ENCODE peak calls at places on chromosomes 2 and 18, in nine cellular contexts. H, N, K, V, B, I, J, P and M are unnamed samples.

GRCh38 chr2:237208373-237209045 is 122.8 kb downstream of the COPS8 start:
- DNase-seq in H (peak), K (no peak), V (no peak), I (peak), J (no peak), P (peak), N (no peak), B (no peak), M (peak)

GRCh38 chr2:234392230-234392629 is 104.7 kb downstream of the ARL4C start:
- DNase-seq in V (no peak), K (no peak), H (no peak), J (no peak), I (no peak), N (no peak), B (no peak), P (no peak), M (no peak)

GRCh38 chr2:143901185-143901842 is 618.6 kb downstream of the ZEB2 start:
- DNase-seq in P (peak), H (peak), V (no peak), B (no peak), I (peak), J (no peak), N (no peak), K (no peak), M (peak)

GRCh38 chr2:170202437-170202836 is 24.5 kb downstream of the MYO3B start:
- DNase-seq in B (no peak), I (no peak), H (no peak), P (no peak), J (no peak), K (no peak), V (no peak), N (no peak), M (no peak)

GRCh38 chr2:136117909-136118818 is at the start of gene CXCR4:
- DNase-seq in N (peak), I (peak), H (no peak), J (peak), B (peak), K (peak), V (no peak), P (no peak), M (peak)

GRCh38 chr2:201932511-201932910 is 101.1 kb upstream of the FZD7 start:
- DNase-seq in H (no peak), P (no peak), J (no peak), B (no peak), K (no peak), N (no peak), I (no peak), V (no peak), M (peak)

GRCh38 chr2:78780321-78780720 is 245.2 kb upstream of the REG3G start:
- DNase-seq in K (no peak), N (no peak), J (no peak), I (no peak), V (no peak), P (no peak), H (no peak), B (no peak), M (no peak)

GRCh38 chr2:200159366-200159720 is 147.2 kb upstream of the SPATS2L start:
- DNase-seq in V (no peak), P (no peak), N (no peak), H (no peak), I (no peak), K (peak), J (no peak), B (no peak), M (no peak)

GRCh38 chr2:63055510-63056308 is 5.1 kb downstream of the OTX1 start:
- DNase-seq in N (peak), J (peak), B (no peak), H (no peak), P (no peak), K (no peak), V (no peak), I (no peak), M (peak)

GRCh38 chr2:28239152-28239551 is 153.5 kb upstream of the FOSL2 start:
- DNase-seq in J (no peak), N (no peak), K (no peak), V (no peak), B (no peak), H (no peak), I (no peak), P (no peak), M (no peak)

GRCh38 chr2:8550932-8551621 is 130.8 kb upstream of the ID2 start:
- DNase-seq in H (no peak), K (no peak), I (no peak), V (peak), N (no peak), J (peak), B (no peak), P (no peak), M (no peak)

GRCh38 chr2:132776271-132776670 is 106.3 kb upstream of the LYPD1 start:
- DNase-seq in I (no peak), B (no peak), V (no peak), K (no peak), N (no peak), H (no peak), P (no peak), J (no peak), M (no peak)

GRCh38 chr18:55406374-55407045 is 181.5 kb downstream of the TCF4 start:
- DNase-seq in I (no peak), P (no peak), B (no peak), J (no peak), H (no peak), V (no peak), K (no peak), N (no peak), M (no peak)

GRCh38 chr2:235432741-235433520 is 60.9 kb upstream of the AGAP1 start:
- DNase-seq in K (no peak), N (peak), V (peak), P (no peak), B (peak), J (no peak), H (no peak), I (no peak), M (no peak)

GRCh38 chr2:238523158-238524110 is 96.7 kb downstream of the ASB1 start:
- DNase-seq in N (peak), V (peak), H (no peak), P (no peak), I (peak), J (no peak), B (peak), K (no peak), M (peak)

GRCh38 chr2:220569380-220569779 is 942.0 kb downstream of the SLC4A3 start:
- DNase-seq in B (no peak), P (no peak), K (no peak), H (no peak), N (no peak), V (no peak), I (no peak), J (no peak), M (no peak)

GRCh38 chr2:42105330-42106256 is 57.8 kb downstream of the PKDCC start:
- DNase-seq in K (peak), I (no peak), B (peak), H (no peak), N (no peak), J (no peak), V (no peak), P (no peak), M (no peak)

GRCh38 chr2:122019729-122020128 is 264.3 kb downstream of the TSN start:
- DNase-seq in V (no peak), K (peak), B (peak), I (no peak), H (no peak), N (no peak), J (no peak), P (no peak), M (peak)

GRCh38 chr18:57435851-57436192 is 648 bp downstream of the ONECUT2 start:
- DNase-seq in J (no peak), H (no peak), N (no peak), V (no peak), I (no peak), K (no peak), P (no peak), B (no peak), M (no peak)
- H3K4me3 ChIP-seq in J (peak), H (no peak), N (no peak), V (no peak), I (no peak), K (no peak), P (peak), B (no peak), M (no peak)

GRCh38 chr2:44246840-44247369 is 28.4 kb upstream of the SLC3A1 start:
- DNase-seq in P (no peak), I (no peak), K (no peak), B (no peak), J (no peak), V (no peak), H (no peak), N (no peak), M (no peak)

GRCh38 chr2:44246436-44246835 is 28.8 kb upstream of the SLC3A1 start:
- DNase-seq in K (no peak), N (no peak), I (no peak), V (no peak), P (no peak), B (no peak), J (no peak), H (no peak), M (no peak)

GRCh38 chr2:44247924-44248323 is 27.4 kb upstream of the SLC3A1 start:
- DNase-seq in I (no peak), N (no peak), J (no peak), V (no peak), H (no peak), K (no peak), P (no peak), B (no peak), M (no peak)

GRCh38 chr2:44254023-44254422 is 21.3 kb upstream of the SLC3A1 start:
- DNase-seq in K (no peak), V (no peak), H (no peak), B (no peak), P (no peak), I (no peak), J (no peak), N (no peak), M (no peak)

GRCh38 chr2:44250376-44250775 is 24.9 kb upstream of the SLC3A1 start:
- DNase-seq in H (no peak), P (no peak), B (no peak), V (no peak), K (no peak), N (no peak), J (no peak), I (no peak), M (no peak)
- H3K4me3 ChIP-seq in H (no peak), P (no peak), B (no peak), V (no peak), K (no peak), N (no peak), J (no peak), I (no peak), M (no peak)

DNA sequence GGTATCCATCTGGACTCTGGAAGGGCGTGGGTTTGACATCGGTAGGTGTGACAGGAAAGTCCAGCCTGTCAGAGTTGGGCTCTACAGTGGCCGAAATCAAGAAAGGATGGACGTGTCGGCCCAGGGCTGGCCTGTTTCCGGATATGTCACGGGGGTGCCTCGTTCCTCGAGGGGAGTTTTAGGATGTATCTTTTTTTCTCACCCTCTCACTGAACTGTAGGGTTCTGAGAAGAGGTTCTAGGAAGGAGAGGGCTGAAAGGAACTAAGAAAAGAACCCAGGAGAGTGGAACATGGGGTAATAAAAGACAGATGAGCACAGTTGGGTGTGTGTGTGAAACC is 7.2 kb upstream of the SP9 start:
- DNase-seq in V (no peak), B (no peak), N (no peak), H (no peak), K (no peak), J (no peak), I (no peak), P (no peak), M (no peak)
- H3K4me3 ChIP-seq in V (no peak), B (no peak), N (no peak), H (no peak), K (no peak), J (no peak), I (no peak), P (no peak), M (peak)

DNA sequence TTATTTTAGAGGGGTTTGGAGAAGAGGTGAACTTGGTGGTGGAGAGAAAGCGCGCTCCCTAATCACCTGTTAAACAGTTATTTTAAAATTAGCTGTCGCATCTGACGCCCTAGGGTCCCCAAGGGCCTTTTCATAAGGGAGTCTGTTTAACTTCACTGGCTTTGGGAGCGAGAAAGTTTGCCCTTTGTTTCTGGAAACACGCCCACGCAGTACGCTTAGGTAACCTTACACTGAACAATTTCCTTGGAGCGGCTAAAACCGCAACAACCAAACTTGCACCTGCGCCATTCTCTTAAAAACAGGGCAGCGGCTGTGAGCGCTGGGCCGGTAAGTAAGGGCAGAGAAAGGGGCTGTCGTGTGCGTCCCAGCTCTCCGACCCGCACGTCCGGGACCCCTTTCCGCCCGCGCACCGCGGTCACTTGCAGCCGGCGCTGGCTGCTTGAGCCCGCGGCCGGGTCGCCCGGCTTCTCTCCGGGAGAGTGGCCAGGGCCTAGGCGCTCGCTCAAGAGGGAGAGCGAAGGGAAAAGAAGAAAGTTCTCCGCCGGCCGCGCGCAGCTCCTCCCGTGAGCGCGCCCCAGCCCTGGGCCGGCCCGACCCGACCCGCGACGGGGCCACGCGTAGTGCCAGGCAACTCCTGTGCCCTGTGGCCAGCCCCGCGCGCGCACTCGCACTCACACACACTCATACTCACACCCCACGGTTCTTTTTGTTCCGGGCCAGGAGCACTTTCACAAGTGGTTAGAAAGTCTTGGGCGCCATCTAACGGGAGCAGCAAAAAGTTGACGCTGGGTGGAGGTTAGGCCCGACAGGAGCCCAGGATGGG is 19.2 kb downstream of the POU3F3 start:
- DNase-seq in P (peak), K (peak), J (no peak), V (no peak), B (peak), I (peak), H (no peak), N (no peak), M (peak)
- H3K4me3 ChIP-seq in P (peak), K (peak), J (peak), V (no peak), B (peak), I (peak), H (peak), N (peak), M (peak)